ENCODE peak calls at places on chromosomes 2 and 18, in six cellular contexts. O is A549, D is EL, Q is T-helper 17 cell, U is HuH-7, P is head of caudate nucleus. T is an unnamed sample.

GRCh38 chr2:105977212-105977611 is 216.9 kb downstream of the UXS1 start:
- DNase-seq in O (peak; percentile 30), D (peak; percentile 89), Q (no peak), U (no peak), P (no peak), T (no peak)

GRCh38 chr18:61921621-61922235 is 28.9 kb upstream of the RNF152 start:
- DNase-seq in O (no peak), D (no peak), Q (no peak), U (no peak), P (no peak), T (no peak)

GRCh38 chr2:187615364-187615763 is 61.1 kb upstream of the TFPI start:
- DNase-seq in O (no peak), D (no peak), Q (no peak), U (no peak), P (no peak), T (no peak)

GRCh38 chr2:219726916-219727315 is 99.5 kb downstream of the SLC4A3 start:
- DNase-seq in O (no peak), D (peak; percentile 35), Q (no peak), U (no peak), P (no peak), T (no peak)

GRCh38 chr2:120466704-120467054 is 120.7 kb downstream of the INHBB start:
- DNase-seq in O (no peak), D (no peak), Q (no peak), U (no peak), P (no peak), T (no peak)

GRCh38 chr2:190607657-190608357 is 41.1 kb upstream of the NAB1 start:
- DNase-seq in O (peak; percentile 88), D (peak; percentile 93), Q (no peak), U (no peak), P (no peak), T (no peak)

GRCh38 chr2:176779917-176780316 is 432.7 kb upstream of the HNRNPA3 start:
- DNase-seq in O (no peak), D (no peak), Q (no peak), U (no peak), P (no peak), T (no peak)

GRCh38 chr2:199485732-199486335 is 28.1 kb upstream of the SATB2 start:
- DNase-seq in O (peak; percentile 68), D (peak; percentile 63), Q (no peak), U (peak; percentile 59), P (peak; percentile 58), T (peak; percentile 70)

GRCh38 chr2:205754924-205755321 is 72.6 kb downstream of the NRP2 start:
- DNase-seq in O (peak; percentile 92), D (peak; percentile 55), Q (no peak), U (peak; percentile 47), P (no peak), T (no peak)

GRCh38 chr2:110727923-110728322 is 4.5 kb upstream of the ACOXL start:
- DNase-seq in O (no peak), D (no peak), Q (no peak), U (no peak), P (no peak), T (no peak)

GRCh38 chr2:20080839-20081348 is 29.5 kb upstream of the LAPTM4A start:
- DNase-seq in O (no peak), D (no peak), Q (no peak), U (no peak), P (no peak), T (no peak)

GRCh38 chr2:242075163-242075562 is 205.6 kb downstream of the RTP5 start:
- DNase-seq in O (no peak), D (peak; percentile 75), Q (no peak), U (no peak), P (no peak), T (no peak)

GRCh38 chr2:111702119-111702808 is 181.7 kb downstream of the ANAPC1 start:
- DNase-seq in O (peak; percentile 73), D (peak; percentile 72), Q (peak; percentile 25), U (peak; percentile 78), P (peak; percentile 38), T (peak; percentile 73)

GRCh38 chr2:24253303-24253919 is 78.6 kb downstream of the FAM228A start:
- DNase-seq in O (peak; percentile 58), D (no peak), Q (no peak), U (no peak), P (no peak), T (no peak)

GRCh38 chr2:200931227-200931626 is 32.2 kb downstream of the ORC2 start:
- DNase-seq in O (no peak), D (no peak), Q (no peak), U (peak; percentile 3), P (no peak), T (no peak)

GRCh38 chr2:6967301-6967700 is 50.1 kb downstream of the RNF144A start:
- DNase-seq in O (no peak), D (no peak), Q (no peak), U (no peak), P (no peak), T (no peak)

GRCh38 chr2:151793123-151793522 is 35.1 kb downstream of the ARL5A start:
- DNase-seq in O (no peak), D (no peak), Q (no peak), U (no peak), P (no peak), T (no peak)

GRCh38 chr2:116979941-116980340 is 834.5 kb upstream of the DDX18 start:
- DNase-seq in O (no peak), D (no peak), Q (no peak), U (no peak), P (no peak), T (no peak)

GRCh38 chr2:205766765-205767359 is 84.6 kb downstream of the NRP2 start:
- DNase-seq in O (peak; percentile 62), D (peak; percentile 54), Q (peak; percentile 14), U (peak; percentile 69), P (peak; percentile 67), T (peak; percentile 61)

GRCh38 chr2:85410584-85411404 is 628 bp upstream of the CAPG start:
- DNase-seq in O (no peak), D (no peak), Q (no peak), U (no peak), P (no peak), T (no peak)

GRCh38 chr2:45458909-45459563 is 152.0 kb downstream of the SRBD1 start:
- DNase-seq in O (peak; percentile 76), D (peak; percentile 80), Q (no peak), U (no peak), P (no peak), T (no peak)

GRCh38 chr18:13465476-13465875 is 246.9 kb downstream of the LDLRAD4 start:
- DNase-seq in O (no peak), D (no peak), Q (no peak), U (no peak), P (no peak), T (no peak)

GRCh38 chr2:207258191-207258991 is 92.6 kb upstream of the KLF7 start:
- DNase-seq in O (peak; percentile 97), D (peak; percentile 100), Q (no peak), U (peak; percentile 14), P (no peak), T (no peak)

GRCh38 chr18:2337552-2338141 is 233.7 kb downstream of the METTL4 start:
- DNase-seq in O (peak; percentile 29), D (peak; percentile 41), Q (peak; percentile 11), U (no peak), P (peak; percentile 27), T (peak; percentile 16)

GRCh38 chr2:15595936-15596335 is 4.3 kb downstream of the DDX1 start:
- DNase-seq in O (no peak), D (no peak), Q (no peak), U (no peak), P (no peak), T (no peak)

GRCh38 chr2:99652862-99653261 is 163.0 kb upstream of the REV1 start:
- DNase-seq in O (no peak), D (no peak), Q (no peak), U (no peak), P (no peak), T (no peak)

GRCh38 chr18:77006305-77007175 is 126.0 kb downstream of the MBP start:
- DNase-seq in O (no peak), D (no peak), Q (no peak), U (no peak), P (no peak), T (no peak)

GRCh38 chr2:235577404-235578330 is 83.8 kb downstream of the AGAP1 start:
- DNase-seq in O (no peak), D (no peak), Q (no peak), U (peak; percentile 66), P (peak; percentile 62), T (no peak)

GRCh38 chr18:61870151-61870550 is 22.7 kb downstream of the RNF152 start:
- DNase-seq in O (no peak), D (peak; percentile 45), Q (no peak), U (no peak), P (no peak), T (no peak)

GRCh38 chr2:223020971-223021675 is 30.9 kb upstream of the KCNE4 start:
- DNase-seq in O (no peak), D (no peak), Q (no peak), U (no peak), P (no peak), T (no peak)

GRCh38 chr18:24934231-24934932 is 417.6 kb downstream of the ZNF521 start:
- DNase-seq in O (no peak), D (no peak), Q (no peak), U (no peak), P (no peak), T (no peak)

GRCh38 chr18:61893304-61893970 is 630 bp upstream of the RNF152 start:
- DNase-seq in O (no peak), D (peak; percentile 61), Q (no peak), U (peak; percentile 59), P (peak; percentile 52), T (peak; percentile 46)

GRCh38 chr18:478679-479078 is 21.8 kb downstream of the COLEC12 start:
- DNase-seq in O (no peak), D (no peak), Q (no peak), U (no peak), P (no peak), T (no peak)

GRCh38 chr2:46026431-46026830 is 270.8 kb upstream of the EPAS1 start:
- DNase-seq in O (no peak), D (no peak), Q (no peak), U (no peak), P (no peak), T (no peak)

GRCh38 chr18:72456802-72457201 is 87.3 kb downstream of the CBLN2 start:
- DNase-seq in O (peak; percentile 29), D (no peak), Q (no peak), U (no peak), P (no peak), T (no peak)

GRCh38 chr18:29840101-29840500 is 1202.4 kb downstream of the DSC3 start:
- DNase-seq in O (peak; percentile 5), D (peak; percentile 77), Q (no peak), U (no peak), P (no peak), T (no peak)

GRCh38 chr2:138818479-138818878 is 38.3 kb upstream of the NXPH2 start:
- DNase-seq in O (no peak), D (no peak), Q (no peak), U (no peak), P (no peak), T (no peak)

GRCh38 chr2:156182132-156182531 is 150.4 kb downstream of the NR4A2 start:
- DNase-seq in O (peak; percentile 15), D (no peak), Q (no peak), U (no peak), P (no peak), T (no peak)

GRCh38 chr2:101111262-101111838 is 39.8 kb downstream of the TBC1D8 start:
- DNase-seq in O (no peak), D (no peak), Q (no peak), U (no peak), P (no peak), T (no peak)